ENCODE peak calls at places on chromosomes 16 and 17, in six cellular contexts. F is K562, D is uterus, T is fibroblast of lung, G is lower lobe of right lung, R is transverse colon. I is an unnamed sample.

GRCh38 chr16:58119509-58119845 is 9.7 kb downstream of the CFAP20 start:
- DNase-seq in R (no peak), F (no peak), G (no peak), T (no peak), D (no peak), I (no peak)

GRCh38 chr17:77323413-77324171 is 182.8 kb downstream of the SEC14L1 start:
- DNase-seq in D (peak; percentile 62), G (peak; percentile 68), R (peak; percentile 33), T (peak; percentile 87), F (peak; percentile 78), I (no peak)

GRCh38 chr17:39073916-39074315 is 77.5 kb downstream of the PLXDC1 start:
- DNase-seq in T (no peak), G (no peak), D (no peak), R (no peak), F (no peak), I (peak; percentile 90)

GRCh38 chr17:13311301-13311700 is 290.4 kb downstream of the HS3ST3A1 start:
- DNase-seq in D (no peak), G (no peak), F (no peak), R (no peak), T (peak; percentile 78), I (no peak)

GRCh38 chr17:76191891-76192290 is 48.4 kb downstream of the RNF157 start:
- DNase-seq in F (no peak), R (no peak), T (no peak), D (no peak), G (no peak), I (no peak)

GRCh38 chr17:62627219-62627903 is at the start of gene MRC2:
- DNase-seq in R (peak; percentile 35), G (peak; percentile 72), D (peak; percentile 80), F (peak; percentile 75), T (peak; percentile 76), I (peak; percentile 47)

GRCh38 chr17:49528966-49529365 is 33.9 kb downstream of the NGFR start:
- DNase-seq in T (no peak), D (no peak), F (no peak), G (no peak), R (no peak), I (no peak)

GRCh38 chr16:4698321-4699029 is 5.1 kb downstream of the NUDT16L1 start:
- DNase-seq in T (no peak), D (peak; percentile 20), F (no peak), G (no peak), R (no peak), I (no peak)

GRCh38 chr17:66789961-66790421 is 44.9 kb upstream of the CACNG5 start:
- DNase-seq in R (no peak), F (no peak), D (no peak), T (no peak), G (no peak), I (no peak)

GRCh38 chr16:9458816-9459215 is 367.4 kb downstream of the HAPSTR1 start:
- DNase-seq in D (no peak), R (no peak), G (no peak), F (no peak), T (no peak), I (no peak)

GRCh38 chr16:66618588-66618987 is 14.1 kb downstream of the CMTM3 start:
- DNase-seq in G (no peak), R (no peak), D (peak; percentile 53), T (peak; percentile 94), F (no peak), I (peak; percentile 84)

GRCh38 chr17:28717578-28718316 is at the start of gene RAB34:
- DNase-seq in F (no peak), D (peak; percentile 86), R (peak; percentile 56), G (peak; percentile 86), T (peak; percentile 92), I (peak; percentile 52)

GRCh38 chr16:4309833-4310266 is 6.0 kb upstream of the GLIS2 start:
- DNase-seq in F (no peak), G (peak; percentile 81), T (peak; percentile 83), R (peak; percentile 72), D (no peak), I (no peak)

GRCh38 chr17:78919816-78920516 is 5.2 kb downstream of the TIMP2 start:
- DNase-seq in D (no peak), F (no peak), R (no peak), T (no peak), G (no peak), I (no peak)

GRCh38 chr17:67246648-67247415 is 1.8 kb upstream of the HELZ start:
- DNase-seq in T (no peak), D (peak; percentile 32), G (peak; percentile 78), R (peak; percentile 76), F (peak; percentile 52), I (peak; percentile 94)

GRCh38 chr17:1481736-1482135 is 10.8 kb downstream of the MYO1C start:
- DNase-seq in G (no peak), F (no peak), D (peak; percentile 20), R (no peak), T (no peak), I (no peak)

GRCh38 chr17:12622726-12623125 is 43.0 kb upstream of the MYOCD start:
- DNase-seq in T (peak; percentile 59), R (no peak), D (peak; percentile 58), G (no peak), F (no peak), I (no peak)

GRCh38 chr17:62656446-62656845 is 29.0 kb downstream of the MRC2 start:
- DNase-seq in F (no peak), T (no peak), D (no peak), G (peak; percentile 9), R (no peak), I (no peak)

GRCh38 chr17:37745801-37746426 is 1.1 kb upstream of the HNF1B start:
- DNase-seq in T (no peak), F (no peak), R (peak; percentile 20), D (no peak), G (no peak), I (no peak)

DNA sequence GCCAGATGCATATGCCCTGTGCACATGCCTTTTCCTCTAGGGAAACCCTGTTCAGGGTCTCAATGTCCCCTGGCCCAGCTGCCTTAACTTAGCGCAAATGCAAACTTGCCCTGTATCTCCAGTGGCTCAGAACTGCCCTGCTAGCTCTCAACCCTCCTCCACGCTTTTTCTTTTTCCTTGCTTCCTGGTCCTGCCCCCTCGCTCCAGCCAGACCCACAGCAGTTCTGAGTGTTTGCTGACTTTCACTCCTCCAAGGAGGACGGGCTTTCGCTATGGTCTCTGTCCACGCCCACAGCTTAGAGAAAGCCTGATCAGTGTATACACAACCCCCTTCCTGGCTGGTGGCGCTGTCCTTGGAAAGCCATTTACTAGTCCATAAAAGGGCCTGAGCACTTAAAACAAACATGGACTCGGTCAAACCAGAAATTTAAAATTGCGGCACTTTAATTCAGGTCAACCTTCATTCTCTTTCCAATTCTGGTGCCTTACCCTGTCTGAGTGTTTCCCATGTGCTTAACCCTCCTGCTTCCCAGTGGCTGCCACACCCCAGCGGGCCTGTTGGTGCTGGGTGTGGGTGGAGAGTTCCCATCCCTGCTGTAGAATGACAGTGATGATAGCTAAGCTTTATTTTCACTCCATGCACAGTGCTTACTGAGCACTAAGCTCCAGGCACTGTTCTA is 15.6 kb upstream of the TMEM98 start:
- DNase-seq in R (peak; percentile 87), G (peak; percentile 86), T (peak; percentile 78), F (peak; percentile 83), D (peak; percentile 67), I (no peak)
- TF ChIP-seq CTCF in R (no peak), G (peak; percentile 20), T (peak; percentile 35), F (peak; percentile 55), D (no peak), I (peak; percentile 19)

GRCh38 chr17:61254894-61255293 is 144.7 kb upstream of the TBX2 start:
- DNase-seq in R (no peak), T (no peak), F (no peak), D (no peak), G (no peak), I (no peak)

GRCh38 chr17:61253937-61254677 is 145.5 kb upstream of the TBX2 start:
- DNase-seq in T (no peak), D (no peak), R (peak; percentile 20), F (no peak), G (no peak), I (no peak)

GRCh38 chr17:61251939-61252865 is 147.4 kb upstream of the TBX2 start:
- DNase-seq in F (no peak), D (peak; percentile 90), G (peak; percentile 95), T (peak; percentile 100), R (peak; percentile 84), I (no peak)

GRCh38 chr17:61253293-61253801 is 146.3 kb upstream of the TBX2 start:
- DNase-seq in T (peak; percentile 87), F (no peak), D (peak; percentile 46), R (no peak), G (no peak), I (no peak)

GRCh38 chr17:61255609-61256008 is 144.0 kb upstream of the TBX2 start:
- DNase-seq in T (peak; percentile 63), R (no peak), D (no peak), F (no peak), G (no peak), I (no peak)
- H3K4me1 ChIP-seq in T (peaks cover 29% of the 10 kb centered on the region), R (peaks cover 23% of the 10 kb centered on the region), D (peaks cover 19% of the 10 kb centered on the region), F (no peaks in the 10 kb centered on the region), G (peaks cover 47% of the 10 kb centered on the region), I (no peaks in the 10 kb centered on the region)

DNA sequence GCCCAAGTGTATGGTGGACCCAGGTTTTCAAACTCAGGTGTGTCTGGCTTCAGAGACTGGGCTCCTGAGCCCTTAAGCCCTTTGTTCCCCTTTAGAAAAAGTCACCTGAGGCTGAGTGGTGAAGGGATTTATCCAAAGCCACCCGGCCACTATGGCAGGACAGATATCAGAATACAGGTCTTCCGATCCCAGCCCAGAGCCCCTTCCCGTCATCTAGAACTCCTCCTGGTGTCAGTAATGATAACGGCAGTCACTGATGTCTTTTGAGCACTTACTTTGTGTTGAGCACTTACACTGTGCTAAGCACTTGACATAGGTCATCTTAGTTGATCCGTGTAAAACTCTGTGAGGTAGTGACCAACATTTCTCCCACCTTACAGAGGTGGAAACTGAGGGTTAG is 16.6 kb downstream of the NOD2 start:
- DNase-seq in R (no peak), T (no peak), D (no peak), F (no peak), G (no peak), I (no peak)
- H3K27ac ChIP-seq in R (no peak overlapping the region), T (no peak overlapping the region), D (no peak overlapping the region), F (no peak overlapping the region), G (no peak overlapping the region), I (no peak overlapping the region)

GRCh38 chr16:79331064-79331463 is 269.5 kb downstream of the MAF start:
- DNase-seq in T (no peak), R (no peak), F (no peak), D (no peak), G (no peak), I (no peak)

GRCh38 chr16:79337906-79338305 is 262.6 kb downstream of the MAF start:
- DNase-seq in G (no peak), F (no peak), D (no peak), T (no peak), R (no peak), I (no peak)

GRCh38 chr16:79336437-79337229 is 263.9 kb downstream of the MAF start:
- DNase-seq in R (no peak), G (no peak), F (no peak), T (peak; percentile 11), D (peak; percentile 47), I (no peak)

GRCh38 chr16:79329967-79330366 is 270.6 kb downstream of the MAF start:
- DNase-seq in D (no peak), G (no peak), R (peak; percentile 18), T (no peak), F (no peak), I (no peak)

GRCh38 chr16:79334127-79334526 is 266.4 kb downstream of the MAF start:
- DNase-seq in R (peak; percentile 20), G (peak; percentile 50), F (peak; percentile 79), D (no peak), T (no peak), I (no peak)
- TF ChIP-seq CTCF in R (peak; percentile 34), G (peak; percentile 24), F (peak; percentile 87), D (no peak), T (no peak), I (no peak)

GRCh38 chr17:63703029-63703428 is 3.1 kb upstream of the LIMD2 start:
- DNase-seq in F (no peak), D (no peak), R (no peak), T (no peak), G (no peak), I (no peak)
- H3K4me1 ChIP-seq in F (peaks cover 35% of the 10 kb centered on the region), D (peaks cover 10% of the 10 kb centered on the region), R (peaks cover 25% of the 10 kb centered on the region), T (no peaks in the 10 kb centered on the region), G (peaks cover 29% of the 10 kb centered on the region), I (no peaks in the 10 kb centered on the region)

I was measured in foreskin keratinocyte.